ENCODE peak calls at places on chromosomes 13 and 19, in six cellular contexts. One of them, this sample, is unnamed.

GRCh38 chr13:75226755-75227435 is 255.1 kb downstream of the TBC1D4 start:
- DNase-seq in ovary: no peak
- DNase-seq in A549: no peak
- DNase-seq in K562: no peak
- DNase-seq in SK-N-SH: no peak
- DNase-seq in tibial nerve: no peak
- DNase-seq in this sample: no peak

GRCh38 chr13:100461309-100462035 is 127.1 kb downstream of the GGACT start:
- DNase-seq in A549: no peak
- DNase-seq in SK-N-SH: no peak
- DNase-seq in ovary: no peak
- DNase-seq in tibial nerve: no peak
- DNase-seq in K562: no peak
- DNase-seq in this sample: no peak

GRCh38 chr19:982567-983170 is 1.5 kb upstream of the WDR18 start:
- DNase-seq in ovary: peak; percentile 86
- DNase-seq in SK-N-SH: peak; percentile 98
- DNase-seq in tibial nerve: peak; percentile 55
- DNase-seq in A549: peak; percentile 80
- DNase-seq in K562: peak; percentile 88
- DNase-seq in this sample: peak; percentile 79

GRCh38 chr19:3949997-3950859 is 17.4 kb downstream of the NMRK2 start:
- DNase-seq in ovary: no peak
- DNase-seq in A549: no peak
- DNase-seq in K562: peak; percentile 61
- DNase-seq in tibial nerve: no peak
- DNase-seq in SK-N-SH: no peak
- DNase-seq in this sample: no peak

GRCh38 chr19:11375143-11375948 is 880 bp downstream of the SWSAP1 start:
- DNase-seq in A549: no peak
- DNase-seq in SK-N-SH: peak; percentile 60
- DNase-seq in ovary: peak; percentile 76
- DNase-seq in K562: no peak
- DNase-seq in tibial nerve: peak; percentile 17
- DNase-seq in this sample: peak; percentile 59

GRCh38 chr13:78700121-78700910 is 41.4 kb upstream of the OBI1 start:
- DNase-seq in A549: no peak
- DNase-seq in tibial nerve: no peak
- DNase-seq in SK-N-SH: peak; percentile 19
- DNase-seq in ovary: no peak
- DNase-seq in K562: no peak
- DNase-seq in this sample: no peak

GRCh38 chr13:49026851-49027250 is 51.1 kb downstream of the FNDC3A start:
- DNase-seq in tibial nerve: no peak
- DNase-seq in SK-N-SH: no peak
- DNase-seq in ovary: no peak
- DNase-seq in A549: no peak
- DNase-seq in K562: no peak
- DNase-seq in this sample: no peak

GRCh38 chr13:94674609-94675348 is 37.6 kb downstream of the SOX21 start:
- DNase-seq in tibial nerve: peak; percentile 55
- DNase-seq in ovary: no peak
- DNase-seq in A549: peak; percentile 37
- DNase-seq in SK-N-SH: peak; percentile 52
- DNase-seq in K562: peak; percentile 65
- DNase-seq in this sample: peak; percentile 67

GRCh38 chr19:3805859-3806258 is 19.7 kb upstream of the MATK start:
- DNase-seq in SK-N-SH: no peak
- DNase-seq in A549: no peak
- DNase-seq in ovary: no peak
- DNase-seq in tibial nerve: no peak
- DNase-seq in K562: no peak
- DNase-seq in this sample: no peak

GRCh38 chr13:104487006-104487405 is 1420.8 kb upstream of the SLC10A2 start:
- DNase-seq in A549: no peak
- DNase-seq in K562: no peak
- DNase-seq in tibial nerve: no peak
- DNase-seq in SK-N-SH: no peak
- DNase-seq in ovary: no peak
- DNase-seq in this sample: no peak

GRCh38 chr19:13027031-13027430 is 31.8 kb downstream of the NFIX start:
- DNase-seq in K562: no peak
- DNase-seq in SK-N-SH: no peak
- DNase-seq in A549: no peak
- DNase-seq in tibial nerve: no peak
- DNase-seq in ovary: no peak
- DNase-seq in this sample: no peak

GRCh38 chr19:6914321-6914720 is 26.9 kb downstream of the ADGRE1 start:
- DNase-seq in SK-N-SH: no peak
- DNase-seq in tibial nerve: no peak
- DNase-seq in A549: no peak
- DNase-seq in ovary: no peak
- DNase-seq in K562: no peak
- DNase-seq in this sample: no peak

GRCh38 chr13:43154839-43155238 is 131.5 kb downstream of the DNAJC15 start:
- DNase-seq in tibial nerve: no peak
- DNase-seq in A549: no peak
- DNase-seq in SK-N-SH: no peak
- DNase-seq in K562: no peak
- DNase-seq in ovary: no peak
- DNase-seq in this sample: no peak

GRCh38 chr13:67219113-67219512 is 11.0 kb downstream of the PCDH9 start:
- DNase-seq in K562: no peak
- DNase-seq in tibial nerve: no peak
- DNase-seq in SK-N-SH: no peak
- DNase-seq in ovary: no peak
- DNase-seq in A549: no peak
- DNase-seq in this sample: no peak

GRCh38 chr13:94416454-94417080 is 62.9 kb downstream of the DCT start:
- DNase-seq in tibial nerve: no peak
- DNase-seq in ovary: no peak
- DNase-seq in K562: no peak
- DNase-seq in SK-N-SH: peak; percentile 24
- DNase-seq in A549: no peak
- DNase-seq in this sample: no peak

GRCh38 chr13:19910336-19911072 is 47.1 kb upstream of the ZMYM5 start:
- DNase-seq in K562: no peak
- DNase-seq in SK-N-SH: no peak
- DNase-seq in ovary: no peak
- DNase-seq in A549: peak; percentile 15
- DNase-seq in tibial nerve: no peak
- DNase-seq in this sample: peak; percentile 29

GRCh38 chr13:34816543-34816942 is 125.5 kb upstream of the NBEA start:
- DNase-seq in ovary: no peak
- DNase-seq in A549: no peak
- DNase-seq in tibial nerve: no peak
- DNase-seq in SK-N-SH: no peak
- DNase-seq in K562: no peak
- DNase-seq in this sample: no peak

GRCh38 chr13:113562866-113563265 is 21.7 kb upstream of the TFDP1 start:
- DNase-seq in SK-N-SH: no peak
- DNase-seq in tibial nerve: no peak
- DNase-seq in A549: no peak
- DNase-seq in K562: no peak
- DNase-seq in ovary: no peak
- DNase-seq in this sample: peak; percentile 4

GRCh38 chr19:32313866-32314265 is 31.5 kb upstream of the ZNF507 start:
- DNase-seq in SK-N-SH: no peak
- DNase-seq in K562: no peak
- DNase-seq in tibial nerve: no peak
- DNase-seq in ovary: no peak
- DNase-seq in A549: no peak
- DNase-seq in this sample: no peak

GRCh38 chr19:48381178-48381950 is 10.0 kb downstream of the KDELR1 start:
- DNase-seq in A549: no peak
- DNase-seq in ovary: no peak
- DNase-seq in SK-N-SH: no peak
- DNase-seq in K562: no peak
- DNase-seq in tibial nerve: no peak
- DNase-seq in this sample: no peak

GRCh38 chr19:51724543-51724942 is 752 bp upstream of the HAS1 start:
- DNase-seq in SK-N-SH: no peak
- DNase-seq in A549: no peak
- DNase-seq in K562: no peak
- DNase-seq in ovary: peak; percentile 62
- DNase-seq in tibial nerve: peak; percentile 25
- DNase-seq in this sample: no peak

GRCh38 chr19:14475251-14476073 is at the start of gene PTGER1:
- DNase-seq in SK-N-SH: peak; percentile 89
- DNase-seq in ovary: no peak
- DNase-seq in K562: peak; percentile 85
- DNase-seq in tibial nerve: no peak
- DNase-seq in A549: no peak
- DNase-seq in this sample: no peak

DNA sequence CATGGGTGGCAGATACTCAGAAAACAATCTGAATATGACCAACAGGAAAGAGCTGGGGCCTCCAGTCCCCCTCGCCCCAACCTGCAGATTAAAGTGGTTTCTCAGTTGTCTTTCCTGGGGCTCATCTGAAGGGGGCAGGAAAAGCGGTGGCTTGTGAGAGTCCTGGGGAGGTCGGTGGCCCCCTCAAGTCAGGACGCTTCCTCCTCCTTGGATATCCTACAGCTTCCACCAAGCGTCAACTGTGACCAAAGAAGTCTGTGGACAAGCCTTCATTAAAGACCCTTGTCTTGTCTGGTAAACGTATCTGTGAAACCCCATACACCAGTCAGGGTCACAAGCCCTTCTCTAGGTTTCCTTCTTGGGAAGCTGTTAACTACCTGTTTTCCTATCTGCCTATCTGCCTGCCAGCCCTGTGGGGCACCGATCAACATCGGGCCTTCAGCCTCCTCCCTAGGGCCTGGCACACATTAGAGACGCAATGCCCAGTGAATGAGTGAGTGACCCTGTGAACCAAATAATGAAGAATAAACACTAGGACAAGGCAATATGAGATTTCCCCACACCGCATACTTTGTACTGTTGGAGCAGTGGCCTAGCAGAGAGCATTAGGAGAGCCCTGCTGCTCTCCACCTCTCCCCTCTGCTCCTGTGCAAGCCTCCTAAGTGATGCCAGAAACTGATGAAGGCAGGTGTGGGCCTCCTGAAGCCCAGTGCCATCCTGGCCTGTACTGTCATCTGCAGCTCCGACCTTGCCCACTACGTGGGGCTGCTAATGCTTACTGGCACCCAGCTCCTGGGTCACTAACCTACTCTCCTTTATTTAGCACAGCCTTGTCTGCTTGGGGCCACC is 1317.8 kb downstream of the UQCRFS1 start:
- DNase-seq in tibial nerve: no peak
- DNase-seq in ovary: no peak
- DNase-seq in SK-N-SH: no peak
- DNase-seq in A549: no peak
- DNase-seq in K562: no peak
- DNase-seq in this sample: no peak
- H3K9me3 ChIP-seq in tibial nerve: no peaks in the 10 kb centered on the region
- H3K9me3 ChIP-seq in ovary: no peaks in the 10 kb centered on the region
- H3K9me3 ChIP-seq in SK-N-SH: no peaks in the 10 kb centered on the region
- H3K9me3 ChIP-seq in A549: peaks cover 17% of the 10 kb centered on the region
- H3K9me3 ChIP-seq in K562: no peaks in the 10 kb centered on the region
- H3K9me3 ChIP-seq in this sample: no peaks in the 10 kb centered on the region

DNA sequence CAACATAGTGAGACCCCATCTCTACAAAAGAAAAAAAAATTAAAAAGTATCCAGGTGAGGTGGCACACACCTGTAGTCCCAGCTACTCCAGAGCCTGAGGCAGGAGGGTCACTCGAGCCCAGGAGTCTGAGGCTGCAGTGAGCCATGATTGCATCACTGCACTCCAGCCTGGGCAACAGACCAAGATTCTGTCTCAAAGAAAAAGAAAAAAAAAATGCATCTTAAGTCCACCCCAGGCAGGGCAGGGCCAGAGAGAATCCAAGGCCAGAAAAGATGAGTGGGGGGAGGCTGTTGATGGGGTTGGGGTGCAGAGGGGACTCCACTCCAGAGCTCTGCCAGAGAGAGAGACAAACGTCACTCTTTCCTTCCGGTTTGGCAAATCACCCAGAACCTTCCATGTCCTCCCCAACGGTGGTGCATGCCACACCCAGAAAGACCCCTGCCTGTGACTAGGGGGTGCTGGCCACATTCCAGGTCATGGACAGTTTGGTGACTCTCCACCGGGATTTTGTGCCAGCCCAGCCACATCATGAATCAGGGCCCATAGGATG is 431 bp downstream of the FUT3 start:
- DNase-seq in tibial nerve: no peak
- DNase-seq in SK-N-SH: peak; percentile 9
- DNase-seq in K562: peak; percentile 5
- DNase-seq in ovary: peak; percentile 55
- DNase-seq in A549: no peak
- DNase-seq in this sample: peak; percentile 66
- TF ChIP-seq EP300 in tibial nerve: no peak
- TF ChIP-seq EP300 in SK-N-SH: no peak
- TF ChIP-seq EP300 in K562: no peak
- TF ChIP-seq EP300 in ovary: no peak
- TF ChIP-seq EP300 in A549: no peak
- TF ChIP-seq EP300 in this sample: no peak

DNA sequence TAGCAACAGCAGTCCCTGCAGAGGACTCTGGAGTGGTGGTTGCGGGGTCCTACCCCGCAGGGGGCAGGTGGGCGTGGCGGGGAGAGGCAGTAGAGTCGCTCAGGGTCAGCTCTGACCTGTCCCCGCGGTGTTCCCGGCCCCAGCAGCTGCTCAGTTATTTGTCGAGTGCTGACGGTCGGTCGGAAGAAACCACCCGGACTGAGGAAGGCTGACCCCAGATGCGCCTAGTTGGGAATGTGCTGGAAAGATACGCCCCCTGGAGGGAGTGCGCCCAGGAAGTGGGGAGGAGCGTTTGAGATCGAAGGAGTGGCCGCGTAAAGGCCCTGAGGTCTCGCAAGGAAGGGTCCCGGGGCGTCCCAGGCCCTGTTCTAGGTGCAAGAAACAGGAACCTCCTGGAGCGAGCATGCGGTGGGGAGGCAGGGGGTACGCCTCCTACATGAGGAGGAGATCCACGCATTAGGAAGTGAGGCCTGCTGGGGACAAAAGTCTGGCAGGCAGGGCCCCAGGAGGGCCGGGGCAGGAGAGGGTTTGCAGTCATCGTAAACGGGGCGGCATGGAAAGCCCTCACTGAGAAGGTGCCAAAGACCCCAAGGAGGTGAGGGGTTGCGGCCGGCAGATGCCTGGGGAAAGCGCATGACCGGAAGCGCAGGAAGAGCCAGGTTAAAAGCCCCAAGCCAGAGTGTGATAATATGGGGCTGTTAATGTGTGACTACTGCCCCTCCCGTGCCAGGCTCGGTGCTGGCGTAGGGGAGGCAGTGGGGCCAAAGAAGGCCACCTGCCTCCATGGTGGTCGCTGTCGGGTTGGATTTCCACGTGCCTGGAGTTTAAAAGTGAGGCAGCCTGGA is 9.1 kb downstream of the CCDC8 start:
- DNase-seq in SK-N-SH: no peak
- DNase-seq in ovary: peak; percentile 82
- DNase-seq in tibial nerve: peak; percentile 47
- DNase-seq in K562: peak; percentile 58
- DNase-seq in A549: peak; percentile 93
- DNase-seq in this sample: peak; percentile 35
- TF ChIP-seq CTCF in SK-N-SH: no peak
- TF ChIP-seq CTCF in ovary: no peak
- TF ChIP-seq CTCF in tibial nerve: no peak
- TF ChIP-seq CTCF in K562: no peak
- TF ChIP-seq CTCF in A549: peak; percentile 32
- TF ChIP-seq CTCF in this sample: no peak

GRCh38 chr19:58063712-58064111 is 4.6 kb downstream of the ZNF135 start:
- DNase-seq in A549: no peak
- DNase-seq in K562: no peak
- DNase-seq in tibial nerve: no peak
- DNase-seq in SK-N-SH: no peak
- DNase-seq in ovary: no peak
- DNase-seq in this sample: no peak

GRCh38 chr19:58067240-58067912 is 8.3 kb downstream of the ZNF135 start:
- DNase-seq in ovary: no peak
- DNase-seq in A549: no peak
- DNase-seq in SK-N-SH: no peak
- DNase-seq in tibial nerve: no peak
- DNase-seq in K562: no peak
- DNase-seq in this sample: no peak
- H3K9me3 ChIP-seq in ovary: peaks cover 69% of the 10 kb centered on the region
- H3K9me3 ChIP-seq in A549: peaks cover 88% of the 10 kb centered on the region
- H3K9me3 ChIP-seq in SK-N-SH: no peaks in the 10 kb centered on the region
- H3K9me3 ChIP-seq in tibial nerve: no peaks in the 10 kb centered on the region
- H3K9me3 ChIP-seq in K562: no peaks in the 10 kb centered on the region
- H3K9me3 ChIP-seq in this sample: peaks cover 100% of the 10 kb centered on the region

This sample was measured in stomach.